ENCODE peak calls at places on chromosomes 13 and 19, in seven cellular contexts. Z is hypothalamus, Y is HEK293T, W is T-helper 2 cell, V is AML-193, U is amniotic stem cell, A is EL. I is an unnamed sample.

GRCh38 chr13:36385471-36385870 is 39.3 kb upstream of the SPART start:
- DNase-seq in U (no peak), W (no peak), Z (no peak), A (no peak), V (no peak), Y (no peak), I (no peak)

GRCh38 chr13:35964764-35965163 is 166.4 kb downstream of the DCLK1 start:
- DNase-seq in Z (no peak), U (peak; percentile 12), A (peak; percentile 57), W (no peak), V (no peak), Y (no peak), I (no peak)

GRCh38 chr19:29610574-29611271 is 4.6 kb downstream of the POP4 start:
- DNase-seq in Y (peak; percentile 82), Z (peak; percentile 10), U (no peak), V (peak; percentile 73), A (peak; percentile 74), W (peak; percentile 76), I (peak; percentile 86)

GRCh38 chr13:23628765-23629565 is 58.8 kb downstream of the TNFRSF19 start:
- DNase-seq in A (no peak), V (no peak), W (no peak), Y (no peak), U (no peak), Z (no peak), I (no peak)

GRCh38 chr13:53445682-53446081 is 417.1 kb downstream of the OLFM4 start:
- DNase-seq in Y (no peak), A (no peak), Z (no peak), W (no peak), V (no peak), U (no peak), I (no peak)

GRCh38 chr13:78657699-78658629 is 991 bp downstream of the OBI1 start:
- DNase-seq in V (peak; percentile 30), Z (no peak), W (no peak), Y (peak; percentile 59), U (no peak), A (peak; percentile 6), I (no peak)

GRCh38 chr19:43765109-43765876 is 10.5 kb upstream of the SMG9 start:
- DNase-seq in V (peak; percentile 21), Z (no peak), A (peak; percentile 99), W (peak; percentile 79), U (peak; percentile 93), Y (no peak), I (peak; percentile 64)

GRCh38 chr13:26457212-26457611 is 100.3 kb upstream of the WASF3 start:
- DNase-seq in A (peak; percentile 89), U (peak; percentile 3), Y (no peak), Z (no peak), V (no peak), W (no peak), I (no peak)

GRCh38 chr19:5219551-5220304 is 120.9 kb downstream of the PTPRS start:
- DNase-seq in V (no peak), U (no peak), Z (no peak), W (no peak), Y (no peak), A (no peak), I (no peak)

GRCh38 chr19:10766681-10767201 is 48.9 kb downstream of the DNM2 start:
- DNase-seq in V (no peak), U (no peak), Z (peak; percentile 25), Y (no peak), W (no peak), A (no peak), I (no peak)

GRCh38 chr19:6481541-6482342 is at the start of gene DENND1C:
- DNase-seq in A (no peak), U (no peak), W (peak; percentile 46), Z (peak; percentile 25), Y (peak; percentile 60), V (peak; percentile 55), I (peak; percentile 69)

I was measured in naive B cell.